ENCODE peak calls at places on chromosomes 2 and 18, in seven cellular contexts. M, D, K, X, E, I and S are unnamed samples.

GRCh38 chr18:57940166-57940565 is 103.9 kb upstream of the NEDD4L start:
- DNase-seq in K (no peak), I (no peak), X (no peak), M (no peak), E (no peak), D (no peak), S (no peak)

GRCh38 chr18:7567487-7568425 is 640 bp downstream of the PTPRM start:
- DNase-seq in I (peak), M (peak), D (peak), E (peak), K (peak), X (no peak), S (no peak)

GRCh38 chr18:67425724-67426123 is 90.8 kb downstream of the DSEL start:
- DNase-seq in X (peak), I (peak), E (peak), K (peak), D (peak), M (no peak), S (no peak)

GRCh38 chr2:26696352-26696816 is 3.9 kb downstream of the KCNK3 start:
- DNase-seq in E (no peak), I (peak), M (peak), X (peak), K (peak), D (peak), S (peak)

GRCh38 chr2:234770715-234771141 is 181.1 kb upstream of the SH3BP4 start:
- DNase-seq in D (no peak), I (no peak), M (no peak), E (no peak), X (no peak), K (no peak), S (no peak)

GRCh38 chr2:142872900-142873724 is 4.4 kb upstream of the KYNU start:
- DNase-seq in E (peak), M (no peak), X (peak), D (peak), K (peak), I (peak), S (peak)

GRCh38 chr2:237491515-237492118 is 4.6 kb downstream of the MLPH start:
- DNase-seq in K (no peak), M (no peak), X (no peak), E (no peak), D (no peak), I (no peak), S (no peak)

GRCh38 chr18:61854578-61854977 is 38.2 kb downstream of the RNF152 start:
- DNase-seq in E (peak), I (peak), K (peak), M (no peak), D (peak), X (no peak), S (peak)

GRCh38 chr2:7707723-7708122 is 790.5 kb downstream of the RNF144A start:
- DNase-seq in E (no peak), M (no peak), I (peak), K (peak), X (no peak), D (no peak), S (no peak)

DNA sequence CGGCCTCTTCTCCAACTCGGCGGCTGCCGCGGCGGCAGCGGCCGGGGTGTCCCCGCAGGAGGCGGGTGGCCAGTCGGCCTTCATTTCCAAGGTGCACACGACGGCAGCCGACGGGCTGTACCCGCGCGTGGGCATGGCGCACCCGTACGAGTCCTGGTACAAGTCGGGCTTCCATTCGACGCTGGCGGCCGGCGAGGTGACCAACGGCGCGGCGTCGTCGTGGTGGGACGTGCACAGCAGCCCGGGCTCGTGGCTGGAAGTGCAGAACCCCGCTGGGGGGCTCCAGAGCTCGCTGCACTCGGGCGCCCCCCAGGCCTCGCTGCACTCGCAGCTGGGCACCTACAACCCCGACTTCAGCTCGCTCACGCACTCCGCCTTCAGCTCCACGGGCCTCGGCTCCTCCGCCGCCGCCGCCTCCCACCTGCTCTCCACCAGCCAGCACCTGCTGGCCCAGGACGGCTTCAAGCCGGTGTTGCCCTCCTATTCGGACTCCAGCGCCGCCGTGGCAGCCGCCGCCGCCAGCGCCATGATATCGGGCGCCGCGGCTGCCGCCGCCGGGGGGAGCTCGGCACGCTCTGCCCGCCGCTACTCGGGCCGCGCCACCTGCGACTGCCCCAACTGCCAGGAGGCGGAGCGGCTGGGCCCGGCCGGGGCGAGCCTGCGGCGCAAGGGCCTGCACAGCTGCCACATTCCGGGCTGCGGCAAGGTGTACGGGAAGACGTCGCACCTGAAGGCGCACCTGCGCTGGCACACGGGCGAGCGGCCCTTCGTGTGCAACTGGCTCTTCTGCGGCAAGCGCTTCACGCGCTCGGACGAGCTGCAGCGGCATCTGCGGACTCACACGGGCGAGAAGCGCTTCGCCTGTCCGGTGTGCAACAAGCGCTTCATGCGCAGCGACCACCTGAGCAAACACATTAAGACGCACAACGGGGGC is 1.9 kb downstream of the SP9 start:
- DNase-seq in D (no peak), I (no peak), X (no peak), E (no peak), M (peak), K (no peak), S (no peak)
- TF ChIP-seq CTCF in D (no peak), I (no peak), X (no peak), E (no peak), M (peak), K (no peak), S (no peak)

GRCh38 chr2:80852079-80852807 is 547.7 kb upstream of the LRRTM1 start:
- DNase-seq in I (no peak), M (no peak), K (no peak), X (no peak), D (no peak), E (no peak), S (no peak)
- TF ChIP-seq CTCF in I (no peak), M (no peak), K (no peak), X (no peak), D (no peak), E (no peak), S (no peak)

GRCh38 chr18:697771-698170 is 14.7 kb downstream of the ENOSF1 start:
- DNase-seq in I (no peak), X (no peak), E (peak), M (peak), D (no peak), K (no peak), S (no peak)
- TF ChIP-seq CTCF in I (no peak), X (no peak), E (no peak), M (peak), D (no peak), K (no peak), S (no peak)

GRCh38 chr2:535222-535621 is 142.0 kb downstream of the TMEM18 start:
- DNase-seq in D (no peak), I (no peak), M (no peak), E (no peak), X (no peak), K (no peak), S (no peak)
- TF ChIP-seq CTCF in D (no peak), I (no peak), M (no peak), E (no peak), X (no peak), K (no peak), S (no peak)

GRCh38 chr2:231488331-231488730 is 24.0 kb upstream of the NCL start:
- DNase-seq in I (no peak), E (no peak), M (no peak), D (no peak), K (no peak), X (no peak), S (no peak)

GRCh38 chr2:231494669-231495068 is 30.4 kb upstream of the NCL start:
- DNase-seq in I (no peak), K (no peak), E (no peak), M (no peak), X (no peak), D (no peak), S (no peak)

GRCh38 chr2:231487197-231487596 is 22.9 kb upstream of the NCL start:
- DNase-seq in X (no peak), M (no peak), D (no peak), I (no peak), E (no peak), K (no peak), S (no peak)

GRCh38 chr2:231490801-231491200 is 26.5 kb upstream of the NCL start:
- DNase-seq in X (no peak), K (no peak), I (no peak), E (no peak), D (no peak), M (no peak), S (no peak)

GRCh38 chr2:231489990-231490389 is 25.7 kb upstream of the NCL start:
- DNase-seq in M (peak), E (no peak), X (no peak), D (no peak), I (no peak), K (no peak), S (no peak)
- TF ChIP-seq CTCF in M (no peak), E (peak), X (no peak), D (peak), I (peak), K (peak), S (peak)

DNA sequence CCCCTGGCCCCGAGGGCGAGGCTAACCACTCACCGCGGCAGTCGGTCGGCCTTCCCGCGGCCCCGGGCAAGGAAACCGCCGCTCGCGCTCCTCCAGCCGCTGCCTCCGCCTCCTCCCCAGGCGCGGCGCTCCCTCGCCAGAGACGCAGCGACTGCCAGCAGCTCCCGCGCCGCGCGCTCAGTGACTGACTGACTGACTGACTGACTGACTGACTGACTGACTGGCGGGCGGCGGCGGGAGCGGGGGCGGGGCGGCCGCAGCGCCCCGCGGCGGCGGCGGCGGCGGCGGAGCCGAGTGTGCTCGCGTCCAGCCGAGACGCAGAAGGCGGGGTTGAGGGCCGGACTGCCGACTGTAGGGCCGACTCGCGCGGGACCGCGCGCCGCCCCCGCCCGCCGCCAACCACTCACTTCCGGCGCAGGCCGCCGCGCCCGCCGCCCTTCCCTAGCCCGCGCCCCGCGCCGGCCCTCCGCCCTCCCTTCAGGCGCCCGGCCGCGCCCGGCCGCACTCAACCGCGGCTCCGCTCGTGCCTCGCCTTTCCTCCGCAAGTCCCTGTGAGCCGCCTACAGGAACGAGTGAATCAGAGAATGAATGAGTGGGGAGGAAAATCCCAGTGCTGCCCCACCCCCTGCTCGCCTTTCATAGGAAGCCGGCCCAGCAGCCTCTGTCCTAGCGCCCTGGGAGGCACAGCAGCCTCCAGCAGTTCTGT is at the start of gene RAPH1:
- DNase-seq in M (peak), K (peak), E (peak), X (no peak), D (peak), I (peak), S (peak)
- TF ChIP-seq CTCF in M (peak), K (no peak), E (no peak), X (no peak), D (no peak), I (no peak), S (no peak)

GRCh38 chr2:217880891-217881290 is 121.9 kb downstream of the TNS1 start:
- DNase-seq in D (no peak), E (no peak), I (no peak), M (no peak), K (no peak), X (no peak), S (no peak)

GRCh38 chr2:217877866-217878265 is 124.9 kb downstream of the TNS1 start:
- DNase-seq in X (no peak), I (no peak), M (no peak), D (no peak), E (no peak), K (no peak), S (no peak)

GRCh38 chr2:217878865-217879595 is 123.8 kb downstream of the TNS1 start:
- DNase-seq in K (no peak), E (peak), I (no peak), M (no peak), X (no peak), D (no peak), S (no peak)

GRCh38 chr2:217876253-217876570 is 126.6 kb downstream of the TNS1 start:
- DNase-seq in X (no peak), D (no peak), E (no peak), I (no peak), M (no peak), K (no peak), S (no peak)

GRCh38 chr2:217880490-217880889 is 122.3 kb downstream of the TNS1 start:
- DNase-seq in D (no peak), X (no peak), I (no peak), E (no peak), M (no peak), K (no peak), S (no peak)
- TF ChIP-seq CTCF in D (peak), X (no peak), I (peak), E (no peak), M (no peak), K (peak), S (peak)

DNA sequence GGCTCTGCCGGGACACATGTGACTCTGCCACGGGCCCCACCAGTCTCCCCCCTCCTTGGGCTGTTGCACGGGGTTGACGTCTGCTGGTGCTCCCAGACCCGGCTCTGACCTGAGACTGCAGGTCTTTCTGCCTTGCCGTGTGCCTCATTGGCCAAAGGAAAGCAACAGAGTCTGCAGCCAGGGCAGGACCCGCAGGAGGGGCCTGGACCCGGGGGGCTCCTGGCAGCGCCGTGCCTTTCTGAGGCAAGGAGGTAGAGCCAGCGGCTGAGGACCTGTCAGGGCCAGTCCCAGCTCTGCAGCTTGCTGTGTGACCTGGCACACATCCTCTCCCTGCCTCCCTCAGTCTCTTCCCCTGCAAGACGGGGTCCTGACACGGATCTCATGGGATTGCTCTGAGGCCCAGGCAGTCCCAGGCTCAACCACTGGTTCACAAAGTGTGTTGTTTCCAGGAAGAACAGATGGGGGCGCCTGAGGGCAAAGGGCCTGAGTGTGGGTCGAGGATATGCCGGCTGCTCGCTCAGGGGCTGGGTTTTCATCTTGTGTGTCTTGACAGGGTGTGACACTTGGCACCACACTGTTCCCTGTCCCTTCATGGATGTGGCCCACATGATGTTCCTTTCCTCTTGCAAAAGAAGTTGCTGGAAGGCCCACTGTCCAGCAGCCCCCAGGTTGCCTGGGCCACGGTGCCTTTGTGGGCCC is 9.0 kb downstream of the CAPN10 start:
- DNase-seq in D (no peak), I (no peak), X (no peak), M (no peak), K (no peak), E (no peak), S (no peak)
- TF ChIP-seq CTCF in D (peak), I (no peak), X (peak), M (no peak), K (peak), E (peak), S (peak)

GRCh38 chr2:103873719-103874359 is 980.1 kb upstream of the POU3F3 start:
- DNase-seq in D (no peak), X (no peak), M (no peak), E (no peak), K (no peak), I (no peak), S (no peak)
- TF ChIP-seq CTCF in D (no peak), X (no peak), M (no peak), E (no peak), K (no peak), I (no peak), S (no peak)

GRCh38 chr2:233065954-233066470 is 5.9 kb downstream of the INPP5D start:
- DNase-seq in K (no peak), X (no peak), E (no peak), D (no peak), M (no peak), I (no peak), S (no peak)
- TF ChIP-seq CTCF in K (no peak), X (no peak), E (no peak), D (no peak), M (no peak), I (no peak), S (no peak)